ENCODE peak calls at places on chromosome 21, in ten cellular contexts. X is GM23248; D is HCT116; B is uterus; G is CD4-positive, CD25-positive, alpha-beta regulatory T cell; H is testis; Y is heart right ventricle; A is sigmoid colon; K is lung; W is H9. E is an unnamed sample. For H3K27me3, the result is how much of the 10 kb centered on the place peaks cover.

GRCh38 chr21:15804247-15804985 is 74.6 kb downstream of the USP25 start:
- DNase-seq in X (no peak), D (no peak), B (no peak), G (no peak), H (no peak), Y (no peak), A (no peak), K (no peak), W (no peak), E (no peak)

GRCh38 chr21:33124879-33125278 is 54.9 kb downstream of the OLIG1 start:
- DNase-seq in X (no peak), D (no peak), B (no peak), G (no peak), H (no peak), Y (no peak), A (no peak), K (no peak), W (no peak), E (no peak)

GRCh38 chr21:39597595-39598185 is 15.1 kb upstream of the B3GALT5 start:
- DNase-seq in X (no peak), D (no peak), B (no peak), G (no peak), H (no peak), Y (no peak), A (no peak), K (no peak), W (no peak), E (no peak)

GRCh38 chr21:33101300-33102005 is 31.5 kb downstream of the OLIG1 start:
- DNase-seq in X (no peak), D (no peak), B (no peak), G (no peak), H (no peak), Y (no peak), A (no peak), K (no peak), W (peak), E (no peak)

GRCh38 chr21:17351766-17352165 is 161.1 kb upstream of the CXADR start:
- DNase-seq in X (no peak), D (no peak), B (no peak), G (no peak), H (no peak), Y (no peak), A (no peak), K (no peak), W (no peak), E (no peak)

GRCh38 chr21:36347962-36348328 is 27.9 kb downstream of the MORC3 start:
- DNase-seq in X (peak), D (no peak), B (no peak), G (no peak), H (no peak), Y (no peak), A (no peak), K (no peak), W (no peak), E (no peak)

GRCh38 chr21:46020581-46020980 is 39.0 kb downstream of the COL6A1 start:
- DNase-seq in X (no peak), D (no peak), B (no peak), G (no peak), H (no peak), Y (no peak), A (peak), K (no peak), W (no peak), E (no peak)

GRCh38 chr21:35779690-35780570 is 280.4 kb downstream of the SETD4 start:
- DNase-seq in X (peak), D (no peak), B (no peak), G (no peak), H (peak), Y (no peak), A (no peak), K (no peak), W (no peak), E (no peak)

GRCh38 chr21:27424601-27425000 is 457.7 kb upstream of the ADAMTS5 start:
- DNase-seq in X (peak), D (no peak), B (no peak), G (no peak), H (no peak), Y (no peak), A (no peak), K (no peak), W (no peak), E (no peak)

GRCh38 chr21:31509108-31510017 is 150.1 kb upstream of the SOD1 start:
- DNase-seq in X (peak), D (peak), B (no peak), G (peak), H (no peak), Y (no peak), A (no peak), K (no peak), W (peak), E (peak)

GRCh38 chr21:18499761-18500376 is 96.3 kb upstream of the TMPRSS15 start:
- DNase-seq in X (peak), D (peak), B (no peak), G (no peak), H (peak), Y (peak), A (no peak), K (no peak), W (no peak), E (no peak)

GRCh38 chr21:31363720-31364119 is 19.7 kb upstream of the TIAM1 start:
- DNase-seq in X (no peak), D (no peak), B (no peak), G (no peak), H (no peak), Y (no peak), A (no peak), K (no peak), W (no peak), E (peak)

GRCh38 chr21:23398726-23399125 is 2208.6 kb downstream of the MRPL39 start:
- DNase-seq in X (no peak), D (no peak), B (no peak), G (no peak), H (no peak), Y (no peak), A (no peak), K (no peak), W (no peak), E (no peak)

GRCh38 chr21:36004441-36004840 is 55.9 kb downstream of the SETD4 start:
- DNase-seq in X (peak), D (no peak), B (peak), G (no peak), H (no peak), Y (no peak), A (peak), K (no peak), W (no peak), E (no peak)

GRCh38 chr21:36661511-36662309 is 37.2 kb upstream of the SIM2 start:
- DNase-seq in X (peak), D (peak), B (no peak), G (no peak), H (peak), Y (peak), A (no peak), K (no peak), W (peak), E (no peak)

GRCh38 chr21:39125752-39126485 is 57.3 kb downstream of the PSMG1 start:
- DNase-seq in X (peak), D (peak), B (peak), G (no peak), H (peak), Y (peak), A (peak), K (peak), W (peak), E (no peak)

GRCh38 chr21:45839274-45839673 is 142.3 kb upstream of the COL6A1 start:
- DNase-seq in X (peak), D (no peak), B (no peak), G (no peak), H (no peak), Y (no peak), A (no peak), K (no peak), W (no peak), E (no peak)

GRCh38 chr21:24023402-24023801 is 1583.9 kb downstream of the MRPL39 start:
- DNase-seq in X (no peak), D (no peak), B (no peak), G (no peak), H (no peak), Y (no peak), A (no peak), K (no peak), W (no peak), E (no peak)

GRCh38 chr21:45823100-45823681 is 158.4 kb upstream of the COL6A1 start:
- DNase-seq in X (no peak), D (no peak), B (peak), G (no peak), H (peak), Y (no peak), A (peak), K (no peak), W (no peak), E (no peak)

GRCh38 chr21:17462276-17462981 is 50.4 kb upstream of the CXADR start:
- DNase-seq in X (no peak), D (no peak), B (no peak), G (no peak), H (no peak), Y (no peak), A (no peak), K (no peak), W (no peak), E (no peak)

GRCh38 chr21:15034126-15034848 is 30.5 kb downstream of the NRIP1 start:
- DNase-seq in X (peak), D (no peak), B (no peak), G (no peak), H (no peak), Y (no peak), A (no peak), K (no peak), W (no peak), E (no peak)

GRCh38 chr21:36474591-36474990 is 5.3 kb downstream of the CLDN14 start:
- DNase-seq in X (no peak), D (no peak), B (no peak), G (no peak), H (no peak), Y (no peak), A (no peak), K (no peak), W (no peak), E (no peak)

GRCh38 chr21:38795475-38795874 is 10.3 kb upstream of the ETS2 start:
- DNase-seq in X (no peak), D (no peak), B (no peak), G (no peak), H (no peak), Y (no peak), A (no peak), K (no peak), W (no peak), E (no peak)

GRCh38 chr21:9730866-9731265 is 790.5 kb upstream of the TPTE start:
- DNase-seq in X (no peak), D (no peak), B (no peak), G (no peak), H (no peak), Y (no peak), A (no peak), K (peak), W (no peak), E (no peak)

GRCh38 chr21:14677023-14677422 is 130.9 kb upstream of the SAMSN1 start:
- DNase-seq in X (no peak), D (no peak), B (no peak), G (no peak), H (no peak), Y (no peak), A (no peak), K (no peak), W (no peak), E (no peak)

GRCh38 chr21:28294046-28294445 is 698.6 kb downstream of the LTN1 start:
- DNase-seq in X (peak), D (no peak), B (no peak), G (no peak), H (no peak), Y (no peak), A (no peak), K (no peak), W (no peak), E (no peak)

GRCh38 chr21:36204980-36205379 is 48.4 kb downstream of the DOP1B start:
- DNase-seq in X (no peak), D (no peak), B (no peak), G (no peak), H (no peak), Y (peak), A (no peak), K (no peak), W (no peak), E (no peak)

GRCh38 chr21:14900058-14900457 is 164.7 kb downstream of the NRIP1 start:
- DNase-seq in X (peak), D (no peak), B (no peak), G (no peak), H (no peak), Y (no peak), A (no peak), K (no peak), W (no peak), E (no peak)

GRCh38 chr21:29298348-29299045 is at the start of gene BACH1:
- DNase-seq in X (peak), D (peak), B (peak), G (peak), H (peak), Y (peak), A (peak), K (peak), W (peak), E (peak)

GRCh38 chr21:15421521-15421920 is 308.3 kb upstream of the USP25 start:
- DNase-seq in X (no peak), D (no peak), B (no peak), G (no peak), H (no peak), Y (no peak), A (no peak), K (no peak), W (no peak), E (no peak)

GRCh38 chr21:23016617-23017016 is 2018.4 kb downstream of the NCAM2 start:
- DNase-seq in X (no peak), D (no peak), B (no peak), G (no peak), H (peak), Y (no peak), A (no peak), K (no peak), W (peak), E (no peak)

GRCh38 chr21:31446206-31446900 is 102.3 kb upstream of the TIAM1 start:
- DNase-seq in X (no peak), D (no peak), B (no peak), G (no peak), H (no peak), Y (no peak), A (no peak), K (no peak), W (no peak), E (peak)

GRCh38 chr21:31961704-31962103 is 88.9 kb downstream of the HUNK start:
- DNase-seq in X (no peak), D (no peak), B (no peak), G (no peak), H (no peak), Y (no peak), A (no peak), K (no peak), W (no peak), E (no peak)

GRCh38 chr21:27047331-27048314 is 80.7 kb upstream of the ADAMTS5 start:
- DNase-seq in X (peak), D (no peak), B (no peak), G (no peak), H (no peak), Y (no peak), A (no peak), K (no peak), W (no peak), E (no peak)

GRCh38 chr21:20822559-20823133 is 175.6 kb upstream of the NCAM2 start:
- DNase-seq in X (no peak), D (no peak), B (no peak), G (no peak), H (no peak), Y (no peak), A (no peak), K (no peak), W (no peak), E (no peak)

GRCh38 chr21:46545911-46546310 is 59.0 kb downstream of the S100B start:
- DNase-seq in X (no peak), D (no peak), B (no peak), G (no peak), H (no peak), Y (no peak), A (peak), K (no peak), W (no peak), E (no peak)

GRCh38 chr21:33011462-33011861 is 14.3 kb upstream of the OLIG2 start:
- DNase-seq in X (peak), D (peak), B (no peak), G (no peak), H (no peak), Y (no peak), A (no peak), K (no peak), W (no peak), E (no peak)

GRCh38 chr21:35840197-35840799 is 220.0 kb downstream of the SETD4 start:
- DNase-seq in X (peak), D (peak), B (peak), G (peak), H (peak), Y (peak), A (peak), K (peak), W (no peak), E (no peak)

GRCh38 chr21:27721675-27722074 is 754.8 kb upstream of the ADAMTS5 start:
- DNase-seq in X (no peak), D (no peak), B (no peak), G (no peak), H (no peak), Y (no peak), A (no peak), K (no peak), W (no peak), E (no peak)

GRCh38 chr21:15250384-15250783 is 185.6 kb upstream of the NRIP1 start:
- DNase-seq in X (peak), D (no peak), B (no peak), G (no peak), H (no peak), Y (no peak), A (no peak), K (no peak), W (no peak), E (no peak)

GRCh38 chr21:42252778-42253340 is 33.9 kb downstream of the ABCG1 start:
- DNase-seq in X (no peak), D (no peak), B (no peak), G (no peak), H (no peak), Y (no peak), A (no peak), K (no peak), W (no peak), E (no peak)
- H3K27me3 ChIP-seq in X (under half), D (under half), B (under half), G (under half), H (under half), Y (under half), A (under half), K (under half), W (under half), E (under half)

GRCh38 chr21:41622831-41623548 is 115.0 kb upstream of the TMPRSS2 start:
- DNase-seq in X (peak), D (no peak), B (no peak), G (no peak), H (no peak), Y (no peak), A (peak), K (no peak), W (no peak), E (no peak)

GRCh38 chr21:41622201-41622600 is 114.2 kb upstream of the TMPRSS2 start:
- DNase-seq in X (no peak), D (no peak), B (no peak), G (no peak), H (no peak), Y (no peak), A (peak), K (no peak), W (no peak), E (no peak)

GRCh38 chr21:41621523-41621922 is 113.6 kb upstream of the TMPRSS2 start:
- DNase-seq in X (peak), D (no peak), B (no peak), G (no peak), H (no peak), Y (no peak), A (no peak), K (no peak), W (no peak), E (no peak)

GRCh38 chr21:41620982-41621381 is 113.0 kb upstream of the TMPRSS2 start:
- DNase-seq in X (peak), D (no peak), B (no peak), G (no peak), H (no peak), Y (no peak), A (no peak), K (no peak), W (no peak), E (no peak)

GRCh38 chr21:41620541-41620940 is 112.6 kb upstream of the TMPRSS2 start:
- DNase-seq in X (no peak), D (no peak), B (no peak), G (no peak), H (no peak), Y (no peak), A (no peak), K (no peak), W (no peak), E (no peak)
- H3K27me3 ChIP-seq in X (under half), D (under half), B (under half), G (under half), H (under half), Y (under half), A (under half), K (under half), W (under half), E (under half)

GRCh38 chr21:34674467-34674866 is 5.7 kb downstream of the CLIC6 start:
- DNase-seq in X (no peak), D (no peak), B (no peak), G (no peak), H (no peak), Y (no peak), A (no peak), K (no peak), W (no peak), E (no peak)

GRCh38 chr21:34673006-34673405 is 4.2 kb downstream of the CLIC6 start:
- DNase-seq in X (no peak), D (no peak), B (no peak), G (no peak), H (no peak), Y (no peak), A (no peak), K (no peak), W (no peak), E (no peak)

GRCh38 chr21:34670220-34670961 is 1.6 kb downstream of the CLIC6 start:
- DNase-seq in X (peak), D (no peak), B (no peak), G (no peak), H (no peak), Y (no peak), A (no peak), K (no peak), W (peak), E (no peak)

GRCh38 chr21:34670962-34671348 is 2.2 kb downstream of the CLIC6 start:
- DNase-seq in X (peak), D (no peak), B (no peak), G (no peak), H (no peak), Y (no peak), A (no peak), K (no peak), W (no peak), E (no peak)

GRCh38 chr21:34671891-34672290 is 3.1 kb downstream of the CLIC6 start:
- DNase-seq in X (no peak), D (no peak), B (no peak), G (no peak), H (no peak), Y (no peak), A (no peak), K (no peak), W (no peak), E (no peak)
- H3K27me3 ChIP-seq in X (half or more), D (under half), B (under half), G (under half), H (under half), Y (under half), A (under half), K (under half), W (under half), E (under half)

DNA sequence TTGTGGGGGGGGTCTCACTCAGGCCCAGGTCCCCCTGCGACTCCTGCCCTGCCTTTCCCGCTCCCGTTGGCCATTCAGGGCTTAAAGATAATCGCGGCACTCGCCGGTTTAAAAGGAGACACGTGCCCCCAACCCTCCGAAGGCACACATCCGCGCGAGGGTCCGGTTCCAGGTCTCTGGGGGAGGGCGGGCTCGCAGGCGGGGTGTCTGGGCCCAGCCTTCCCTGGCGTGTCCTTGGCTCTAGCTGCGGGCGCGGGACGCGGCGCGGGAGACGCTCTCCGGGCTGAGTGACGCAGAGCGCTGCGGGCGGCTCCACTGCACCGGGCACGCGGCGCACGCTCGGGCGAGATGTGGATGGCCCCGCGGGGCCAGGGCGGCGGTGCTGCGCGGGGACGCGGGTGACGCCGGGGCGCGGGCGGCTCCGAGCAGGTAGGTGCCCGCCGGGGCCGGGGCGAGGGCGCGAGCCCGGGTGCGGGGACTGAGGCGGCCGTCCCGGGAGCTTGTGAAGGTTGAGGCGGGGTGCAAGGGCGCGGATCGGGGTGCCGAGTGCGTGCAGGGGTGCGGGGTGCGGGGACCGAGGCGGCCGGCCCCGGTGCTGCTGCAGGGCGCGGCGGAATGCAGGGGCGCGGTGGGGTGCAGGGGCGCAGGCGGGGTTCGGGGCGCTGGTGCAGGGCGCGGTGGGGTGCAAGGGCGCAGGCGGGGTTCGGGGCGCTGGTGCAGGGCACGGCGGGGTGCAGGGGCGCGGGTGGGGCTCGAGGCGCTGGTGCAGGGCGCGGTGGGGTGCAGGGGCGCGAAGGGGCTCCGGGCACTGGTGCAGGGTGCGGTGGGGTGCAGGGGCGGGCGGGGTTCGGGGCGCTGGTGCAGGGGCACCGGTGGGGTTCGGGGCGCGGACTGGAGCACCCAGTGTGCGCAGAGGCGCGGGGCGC is 3.3 kb upstream of the TRPM2 start:
- DNase-seq in X (no peak), D (no peak), B (no peak), G (no peak), H (no peak), Y (no peak), A (no peak), K (no peak), W (peak), E (no peak)
- H3K27me3 ChIP-seq in X (under half), D (under half), B (under half), G (under half), H (under half), Y (under half), A (under half), K (under half), W (under half), E (under half)